ENCODE peak calls at places on chromosome 16, in five cellular contexts. I is pancreas, M is astrocyte, Y is stomach, D is thoracic aorta. A is an unnamed sample.

GRCh38 chr16:23941963-23942564 is 106.3 kb downstream of the PRKCB start:
- DNase-seq in I (no peak), M (no peak), Y (no peak), D (no peak), A (no peak)

GRCh38 chr16:53415504-53415903 is 18.8 kb upstream of the RBL2 start:
- DNase-seq in I (no peak), M (no peak), Y (no peak), D (no peak), A (no peak)

GRCh38 chr16:25841776-25842175 is 150.0 kb downstream of the HS3ST4 start:
- DNase-seq in I (no peak), M (no peak), Y (no peak), D (no peak), A (no peak)

GRCh38 chr16:84052071-84052622 is 9.6 kb upstream of the SLC38A8 start:
- DNase-seq in I (no peak), M (no peak), Y (no peak), D (no peak), A (peak)

GRCh38 chr16:81581107-81581506 is 136.5 kb downstream of the CMIP start:
- DNase-seq in I (no peak), M (peak), Y (peak), D (no peak), A (peak)

GRCh38 chr16:25692307-25692706 is 548 bp downstream of the HS3ST4 start:
- DNase-seq in I (no peak), M (no peak), Y (peak), D (no peak), A (no peak)

GRCh38 chr16:31072540-31073072 is 1.4 kb downstream of the ZNF668 start:
- DNase-seq in I (peak), M (peak), Y (no peak), D (no peak), A (peak)

GRCh38 chr16:20675488-20676267 is 21.8 kb downstream of the ACSM1 start:
- DNase-seq in I (peak), M (no peak), Y (peak), D (no peak), A (no peak)

GRCh38 chr16:29821663-29822115 is 1.4 kb downstream of the MVP start:
- DNase-seq in I (peak), M (peak), Y (peak), D (no peak), A (no peak)

GRCh38 chr16:88274847-88275246 is 107.9 kb upstream of the ZNF469 start:
- DNase-seq in I (no peak), M (peak), Y (no peak), D (no peak), A (no peak)
- H3K4me3 ChIP-seq in I (no peak), M (no peak), Y (no peak), D (no peak), A (no peak)

GRCh38 chr16:51762081-51762995 is 611.3 kb upstream of the SALL1 start:
- DNase-seq in I (peak), M (peak), Y (peak), D (no peak), A (peak)

GRCh38 chr16:51757124-51757470 is 606.0 kb upstream of the SALL1 start:
- DNase-seq in I (no peak), M (no peak), Y (no peak), D (no peak), A (no peak)

GRCh38 chr16:51757921-51758479 is 606.9 kb upstream of the SALL1 start:
- DNase-seq in I (no peak), M (no peak), Y (no peak), D (no peak), A (no peak)

GRCh38 chr16:51759329-51759728 is 608.3 kb upstream of the SALL1 start:
- DNase-seq in I (no peak), M (no peak), Y (no peak), D (no peak), A (no peak)

DNA sequence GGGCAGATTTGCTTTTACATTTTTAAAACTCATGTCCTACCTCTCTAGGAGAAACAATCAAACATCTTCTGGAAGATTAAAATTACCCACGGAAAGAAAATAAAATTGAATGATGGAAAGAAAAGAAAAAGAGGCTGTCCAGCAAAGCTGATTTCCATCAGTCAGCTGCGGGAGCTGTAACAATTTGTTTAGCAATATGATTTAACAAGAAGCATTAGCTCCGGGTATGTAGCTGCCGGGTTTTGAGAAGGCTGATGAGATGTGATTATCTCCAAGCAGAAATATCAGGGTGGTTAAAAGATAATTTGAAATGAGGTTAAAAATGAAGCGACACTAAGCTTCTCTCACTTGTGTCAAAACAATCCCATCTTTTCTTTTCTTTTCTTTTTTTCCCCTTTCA is 608.9 kb upstream of the SALL1 start:
- DNase-seq in I (no peak), M (no peak), Y (no peak), D (no peak), A (no peak)
- TF ChIP-seq CTCF in I (no peak), M (no peak), Y (no peak), D (no peak), A (no peak)

GRCh38 chr16:68644715-68645493 is at the start of gene CDH3:
- DNase-seq in I (peak), M (no peak), Y (peak), D (no peak), A (no peak)

GRCh38 chr16:68646948-68647659 is 2.0 kb downstream of the CDH3 start:
- DNase-seq in I (no peak), M (no peak), Y (no peak), D (no peak), A (no peak)

GRCh38 chr16:68644303-68644702 is 807 bp upstream of the CDH3 start:
- DNase-seq in I (no peak), M (no peak), Y (no peak), D (no peak), A (no peak)

GRCh38 chr16:68643847-68644246 is 1.3 kb upstream of the CDH3 start:
- DNase-seq in I (no peak), M (no peak), Y (no peak), D (no peak), A (no peak)

GRCh38 chr16:68645494-68646388 is 631 bp downstream of the CDH3 start:
- DNase-seq in I (peak), M (no peak), Y (no peak), D (no peak), A (no peak)
- H3K4me3 ChIP-seq in I (peak), M (no peak), Y (peak), D (peak), A (peak)

GRCh38 chr16:66444049-66444481 is 17.0 kb downstream of the BEAN1 start:
- DNase-seq in I (no peak), M (no peak), Y (no peak), D (no peak), A (no peak)
- TF ChIP-seq CTCF in I (no peak), M (no peak), Y (no peak), D (no peak), A (no peak)

GRCh38 chr16:22814330-22815105 is 556 bp downstream of the HS3ST2 start:
- DNase-seq in I (no peak), M (no peak), Y (no peak), D (no peak), A (no peak)
- H3K4me3 ChIP-seq in I (peak), M (no peak), Y (peak), D (peak), A (peak)

A was measured in lower leg skin.